ENCODE peak calls at places on chromosomes 6 and 20, in eight cellular contexts. A, U, Q, W, E, O, Y and I are unnamed samples.

GRCh38 chr20:34574426-34574825 is 15.9 kb downstream of the MAP1LC3A start:
- DNase-seq in Y (no peak), A (no peak), O (no peak), E (no peak), W (no peak), Q (no peak), U (no peak), I (no peak)

GRCh38 chr6:145673504-145673903 is 61.8 kb downstream of the EPM2A start:
- DNase-seq in W (no peak), E (no peak), Q (peak; percentile 2), O (no peak), U (no peak), A (no peak), Y (no peak), I (no peak)

GRCh38 chr20:43570496-43570895 is 11.7 kb downstream of the SGK2 start:
- DNase-seq in Q (no peak), U (no peak), Y (no peak), W (no peak), E (no peak), O (no peak), A (no peak), I (no peak)

GRCh38 chr6:131136021-131136847 is 967 bp downstream of the AKAP7 start:
- DNase-seq in U (peak; percentile 8), A (no peak), Q (no peak), W (no peak), O (peak; percentile 28), E (peak; percentile 61), Y (no peak), I (peak; percentile 49)

GRCh38 chr6:130969807-130970491 is 93.1 kb downstream of the EPB41L2 start:
- DNase-seq in W (no peak), E (no peak), A (no peak), Y (no peak), O (peak; percentile 83), U (no peak), Q (no peak), I (peak; percentile 74)

GRCh38 chr6:78502386-78502887 is 364.9 kb upstream of the IRAK1BP1 start:
- DNase-seq in A (no peak), Y (no peak), W (no peak), U (no peak), E (no peak), Q (no peak), O (no peak), I (no peak)

GRCh38 chr6:53983301-53983700 is 127.9 kb upstream of the MLIP start:
- DNase-seq in O (no peak), Y (no peak), A (no peak), E (no peak), Q (no peak), W (no peak), U (no peak), I (no peak)

GRCh38 chr20:32467506-32468312 is 109.6 kb downstream of the ASXL1 start:
- DNase-seq in Y (no peak), E (no peak), W (no peak), O (no peak), Q (no peak), U (peak; percentile 2), A (no peak), I (no peak)

GRCh38 chr20:16147221-16147620 is 426.0 kb downstream of the KIF16B start:
- DNase-seq in W (no peak), Y (no peak), U (no peak), O (no peak), E (no peak), Q (no peak), A (no peak), I (no peak)

GRCh38 chr6:139644821-139645220 is 270.4 kb upstream of the CITED2 start:
- DNase-seq in Y (no peak), W (no peak), A (no peak), O (peak; percentile 82), E (no peak), U (peak; percentile 31), Q (no peak), I (peak; percentile 74)

GRCh38 chr6:125444234-125444949 is 142.6 kb upstream of the HDDC2 start:
- DNase-seq in U (peak; percentile 31), A (no peak), E (no peak), Q (peak; percentile 61), O (no peak), W (peak; percentile 25), Y (no peak), I (peak; percentile 32)

DNA sequence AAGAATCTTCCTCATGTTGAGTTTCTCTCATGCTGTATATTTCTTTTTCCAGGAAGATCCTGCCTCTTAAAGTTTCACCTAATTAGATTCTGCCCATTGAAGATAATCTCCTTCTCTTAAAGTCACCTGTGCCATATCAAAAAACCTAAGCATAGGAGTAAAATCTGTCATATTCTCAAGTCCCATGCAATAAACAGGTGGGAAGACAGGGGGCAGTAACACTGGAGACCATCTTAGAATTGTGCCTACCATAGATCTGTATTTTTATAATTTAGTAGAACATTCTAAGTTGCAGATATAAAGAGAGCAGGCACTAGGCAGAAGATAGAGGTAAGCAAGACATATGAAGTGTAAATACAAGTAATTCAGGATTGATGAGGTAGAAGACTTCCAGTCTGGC is 763.5 kb upstream of the MANEA start:
- DNase-seq in A (no peak), E (no peak), Q (no peak), U (no peak), O (no peak), Y (no peak), W (no peak), I (no peak)
- TF ChIP-seq CTCF in A (no peak), E (peak; percentile 28), Q (no peak), U (no peak), O (no peak), Y (no peak), W (no peak), I (no peak)

DNA sequence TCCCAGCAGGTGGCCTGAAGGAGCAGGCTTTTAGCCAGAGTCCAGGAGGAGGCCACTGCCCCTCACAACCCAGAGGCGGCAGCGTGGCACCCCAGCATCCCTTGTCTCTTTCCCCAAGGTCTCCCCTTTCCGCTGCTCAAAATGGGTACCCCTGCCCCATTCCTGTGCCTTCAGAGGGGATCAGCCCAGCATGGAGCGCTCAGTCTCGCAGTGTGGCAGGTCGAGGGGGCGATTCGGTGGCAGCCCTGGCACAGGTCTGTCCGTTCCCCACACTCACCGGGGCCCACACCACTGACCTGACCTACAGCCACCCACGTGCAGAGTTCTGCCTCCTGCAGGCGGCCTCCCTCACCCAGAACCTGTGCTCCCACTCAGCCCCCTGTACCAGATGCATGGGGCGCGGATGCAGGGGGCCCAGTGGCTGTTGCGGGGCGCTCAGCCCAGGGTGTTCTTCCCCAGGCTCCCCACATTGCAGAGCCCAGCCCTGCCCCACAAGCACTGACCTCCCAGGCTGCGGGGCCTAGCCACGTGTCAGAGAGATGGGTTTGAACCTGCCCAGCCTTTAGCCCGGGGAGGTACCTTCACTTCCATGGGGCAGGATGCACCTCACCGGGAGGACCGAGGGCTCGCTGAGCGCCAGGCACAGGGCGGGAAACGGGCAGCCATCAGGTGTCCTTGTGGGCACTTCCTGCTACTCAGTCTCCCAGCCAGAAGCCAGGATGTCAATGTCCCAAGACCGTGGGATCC is 41.8 kb downstream of the DSTN start:
- DNase-seq in E (no peak), W (no peak), O (peak; percentile 33), Y (no peak), U (no peak), Q (no peak), A (peak; percentile 33), I (peak; percentile 21)
- TF ChIP-seq CTCF in E (no peak), W (peak; percentile 34), O (peak; percentile 49), Y (no peak), U (peak; percentile 60), Q (peak; percentile 33), A (peak; percentile 36), I (no peak)

DNA sequence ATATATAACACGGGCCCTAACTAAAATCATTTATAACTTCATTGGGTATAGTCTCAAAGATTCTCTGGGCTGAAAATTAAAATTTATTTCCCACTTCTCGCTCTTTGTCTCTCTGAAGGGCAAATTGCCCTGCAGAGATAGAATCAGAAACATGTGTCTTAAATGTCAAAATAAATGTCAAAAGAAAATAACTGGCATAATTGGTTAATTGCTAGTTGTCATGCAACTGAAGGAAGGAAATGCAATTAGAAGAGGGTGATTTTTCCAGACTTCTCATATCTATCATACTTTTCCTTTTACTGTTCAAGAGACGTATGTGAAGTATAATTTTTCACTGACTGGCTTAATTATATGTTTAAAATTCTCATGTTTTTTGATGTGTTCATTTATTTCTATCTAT is 80.3 kb upstream of the HMGCLL1 start:
- DNase-seq in A (no peak), U (no peak), Y (no peak), Q (no peak), W (no peak), O (no peak), E (peak; percentile 74), I (no peak)
- TF ChIP-seq CTCF in A (no peak), U (no peak), Y (no peak), Q (no peak), W (no peak), O (no peak), E (no peak), I (no peak)

DNA sequence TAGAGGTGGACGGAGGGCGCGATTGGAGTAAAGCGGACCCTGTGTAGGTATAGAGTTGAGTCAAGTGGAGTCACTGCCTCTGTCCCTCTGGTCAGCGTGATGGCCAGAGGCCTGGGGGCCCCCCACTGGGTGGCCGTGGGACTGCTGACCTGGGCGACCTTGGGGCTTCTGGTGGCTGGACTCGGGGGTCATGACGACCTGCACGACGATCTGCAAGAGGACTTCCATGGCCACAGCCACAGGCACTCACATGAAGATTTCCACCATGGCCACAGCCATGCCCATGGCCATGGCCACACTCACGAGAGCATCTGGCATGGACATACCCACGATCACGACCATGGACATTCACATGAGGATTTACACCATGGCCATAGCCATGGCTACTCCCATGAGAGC is 479 bp downstream of the SLC39A7 start:
- DNase-seq in A (no peak), U (no peak), Q (peak; percentile 35), Y (no peak), W (no peak), O (peak; percentile 14), E (no peak), I (no peak)
- TF ChIP-seq CTCF in A (peak; percentile 15), U (no peak), Q (no peak), Y (no peak), W (peak; percentile 5), O (peak; percentile 9), E (no peak), I (no peak)

DNA sequence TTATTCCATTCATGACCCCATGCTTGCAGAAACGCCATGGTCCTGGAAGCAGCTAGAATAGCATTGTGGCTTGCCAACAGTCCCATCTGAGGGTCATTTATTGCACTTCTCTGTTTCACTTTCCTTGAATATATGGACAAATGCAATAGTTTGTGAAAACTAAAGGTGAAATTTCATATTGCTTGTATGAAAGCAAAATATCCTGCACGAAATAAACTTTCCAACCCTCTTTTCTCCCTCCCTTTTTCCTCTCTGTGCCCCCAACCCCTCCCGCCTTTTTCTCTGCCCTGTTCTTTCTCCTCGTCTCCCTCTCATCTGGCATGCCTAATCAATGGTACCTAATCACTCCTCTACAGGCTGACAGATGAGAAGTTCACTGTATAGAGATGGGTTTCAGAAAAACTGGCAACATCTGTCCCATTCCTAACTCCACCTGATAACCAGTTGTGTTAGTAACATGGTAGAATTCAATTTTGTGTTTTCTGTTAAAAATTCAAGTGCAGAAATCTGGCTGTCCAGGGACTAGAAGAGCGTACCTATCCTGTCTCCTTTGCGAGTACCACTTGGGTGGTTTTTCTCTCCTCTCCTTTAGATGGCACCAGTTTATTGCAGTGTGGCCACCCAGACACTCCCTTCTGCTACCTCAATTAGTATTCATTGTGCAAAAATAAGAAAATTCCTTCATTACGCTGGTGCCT is 198.6 kb downstream of the FOXA2 start:
- DNase-seq in E (no peak), Y (no peak), Q (no peak), U (peak; percentile 55), W (no peak), A (no peak), O (no peak), I (no peak)
- TF ChIP-seq CTCF in E (no peak), Y (no peak), Q (no peak), U (peak; percentile 78), W (no peak), A (no peak), O (no peak), I (no peak)